ENCODE peak calls at places on chromosomes 2 and 18, in five cellular contexts. N is epithelial cell of esophagus; G is EL; S is stimulated activated CD4-positive, alpha-beta T cell treated with anti-CD3 and anti-CD28 coated beads, TNF-alpha, amount 100 ng/mL, for 1 hour; Y is A172. P is an unnamed sample.

GRCh38 chr2:23530121-23530908 is 145.3 kb downstream of the KLHL29 start:
- DNase-seq in Y (no peak), S (no peak), N (no peak), G (no peak), P (no peak)

GRCh38 chr2:106734165-106734564 is 151.8 kb downstream of the ST6GAL2 start:
- DNase-seq in Y (no peak), G (no peak), S (no peak), N (no peak), P (no peak)

GRCh38 chr18:57198025-57198424 is 51.1 kb downstream of the BOD1L2 start:
- DNase-seq in N (no peak), Y (no peak), G (no peak), S (no peak), P (no peak)

GRCh38 chr2:10647886-10648605 is 41.7 kb downstream of the NOL10 start:
- DNase-seq in Y (no peak), S (no peak), N (peak), G (no peak), P (no peak)

GRCh38 chr2:185919155-185919554 is 180.6 kb downstream of the FSIP2 start:
- DNase-seq in S (no peak), N (peak), Y (peak), G (peak), P (no peak)

GRCh38 chr2:20429528-20429927 is 17.3 kb upstream of the RHOB start:
- DNase-seq in G (no peak), N (peak), S (no peak), Y (no peak), P (no peak)

GRCh38 chr18:9849407-9849961 is 36.3 kb upstream of the TXNDC2 start:
- DNase-seq in G (no peak), Y (peak), S (no peak), N (no peak), P (no peak)

GRCh38 chr2:132519566-132519965 is 103.0 kb downstream of the GPR39 start:
- DNase-seq in Y (no peak), N (no peak), G (no peak), S (no peak), P (no peak)

GRCh38 chr18:37958499-37958898 is 392.9 kb upstream of the CELF4 start:
- DNase-seq in Y (no peak), S (no peak), N (no peak), G (no peak), P (no peak)

GRCh38 chr2:75424936-75425619 is 135.7 kb downstream of the EVA1A start:
- DNase-seq in G (peak), S (no peak), N (no peak), Y (peak), P (no peak)

GRCh38 chr2:217047209-217047998 is 187.5 kb upstream of the TNP1 start:
- DNase-seq in Y (no peak), S (no peak), G (no peak), N (no peak), P (no peak)

GRCh38 chr2:172438064-172438421 is 10.7 kb downstream of the ITGA6 start:
- DNase-seq in G (no peak), Y (no peak), S (no peak), N (peak), P (no peak)

GRCh38 chr18:75206637-75207297 is 2.2 kb downstream of the PTGR3 start:
- DNase-seq in Y (no peak), G (no peak), S (no peak), N (no peak), P (no peak)

GRCh38 chr2:39050109-39050508 is 70.7 kb downstream of the SOS1 start:
- DNase-seq in G (no peak), Y (peak), N (peak), S (no peak), P (no peak)

GRCh38 chr2:179129574-179130238 is 79.8 kb upstream of the CCDC141 start:
- DNase-seq in G (peak), N (peak), Y (peak), S (no peak), P (no peak)

GRCh38 chr18:11888726-11889125 is 19.4 kb downstream of the MPPE1 start:
- DNase-seq in Y (no peak), S (no peak), G (no peak), N (no peak), P (no peak)

GRCh38 chr18:13235326-13235937 is 16.9 kb downstream of the LDLRAD4 start:
- DNase-seq in N (no peak), S (no peak), G (no peak), Y (peak), P (no peak)

GRCh38 chr18:47143153-47143552 is 7.1 kb downstream of the HDHD2 start:
- DNase-seq in G (no peak), Y (no peak), S (no peak), N (no peak), P (no peak)

GRCh38 chr2:58434692-58435091 is 193.6 kb upstream of the FANCL start:
- DNase-seq in Y (no peak), S (no peak), N (no peak), G (no peak), P (no peak)

GRCh38 chr2:26237868-26238267 is 6.6 kb downstream of the HADHA start:
- DNase-seq in Y (no peak), G (no peak), S (no peak), N (no peak), P (no peak)

P was measured in cardiac septum.